ENCODE peak calls at places on chromosomes 6 and 20, in five cellular contexts. One of them, this sample, is unnamed.

GRCh38 chr6:2959909-2960719 is 11.3 kb downstream of the SERPINB6 start:
- DNase-seq in gastrocnemius medialis: no peak
- DNase-seq in esophagus muscularis mucosa: no peak
- DNase-seq in heart right ventricle: no peak
- DNase-seq in uterus: no peak
- DNase-seq in this sample: peak; percentile 79

GRCh38 chr6:166032366-166033171 is 135.1 kb downstream of the TBXT start:
- DNase-seq in heart right ventricle: peak; percentile 69
- DNase-seq in esophagus muscularis mucosa: no peak
- DNase-seq in uterus: peak; percentile 69
- DNase-seq in gastrocnemius medialis: peak; percentile 18
- DNase-seq in this sample: peak; percentile 86

GRCh38 chr6:154841109-154841508 is 107.9 kb downstream of the SCAF8 start:
- DNase-seq in esophagus muscularis mucosa: no peak
- DNase-seq in gastrocnemius medialis: no peak
- DNase-seq in uterus: no peak
- DNase-seq in heart right ventricle: no peak
- DNase-seq in this sample: no peak

GRCh38 chr6:1724124-1724523 is 114.4 kb downstream of the FOXC1 start:
- DNase-seq in heart right ventricle: no peak
- DNase-seq in esophagus muscularis mucosa: no peak
- DNase-seq in gastrocnemius medialis: no peak
- DNase-seq in uterus: no peak
- DNase-seq in this sample: peak; percentile 82

GRCh38 chr20:44750081-44750805 is 4.6 kb downstream of the KCNK15 start:
- DNase-seq in esophagus muscularis mucosa: no peak
- DNase-seq in uterus: no peak
- DNase-seq in gastrocnemius medialis: no peak
- DNase-seq in heart right ventricle: no peak
- DNase-seq in this sample: peak; percentile 80

GRCh38 chr6:149888113-149888512 is 9.8 kb downstream of the RAET1E start:
- DNase-seq in esophagus muscularis mucosa: no peak
- DNase-seq in uterus: no peak
- DNase-seq in heart right ventricle: no peak
- DNase-seq in gastrocnemius medialis: peak; percentile 36
- DNase-seq in this sample: no peak

GRCh38 chr6:52417675-52418111 is 2.4 kb upstream of the EFHC1 start:
- DNase-seq in esophagus muscularis mucosa: no peak
- DNase-seq in heart right ventricle: no peak
- DNase-seq in uterus: no peak
- DNase-seq in gastrocnemius medialis: no peak
- DNase-seq in this sample: no peak

GRCh38 chr6:106069478-106069877 is 16.7 kb upstream of the PRDM1 start:
- DNase-seq in uterus: no peak
- DNase-seq in heart right ventricle: no peak
- DNase-seq in gastrocnemius medialis: no peak
- DNase-seq in esophagus muscularis mucosa: peak; percentile 92
- DNase-seq in this sample: no peak

GRCh38 chr6:143941852-143942627 is 66.0 kb downstream of the PLAGL1 start:
- DNase-seq in esophagus muscularis mucosa: no peak
- DNase-seq in uterus: peak; percentile 25
- DNase-seq in gastrocnemius medialis: no peak
- DNase-seq in heart right ventricle: peak; percentile 48
- DNase-seq in this sample: peak; percentile 95

GRCh38 chr20:23147647-23147963 is 61.5 kb upstream of the CD93 start:
- DNase-seq in gastrocnemius medialis: no peak
- DNase-seq in esophagus muscularis mucosa: no peak
- DNase-seq in uterus: no peak
- DNase-seq in heart right ventricle: no peak
- DNase-seq in this sample: no peak

GRCh38 chr6:21468487-21468886 is 125.1 kb upstream of the SOX4 start:
- DNase-seq in esophagus muscularis mucosa: no peak
- DNase-seq in gastrocnemius medialis: no peak
- DNase-seq in uterus: no peak
- DNase-seq in heart right ventricle: no peak
- DNase-seq in this sample: no peak

GRCh38 chr20:35011589-35012226 is 56.0 kb downstream of the MYH7B start:
- DNase-seq in gastrocnemius medialis: no peak
- DNase-seq in uterus: no peak
- DNase-seq in heart right ventricle: no peak
- DNase-seq in esophagus muscularis mucosa: no peak
- DNase-seq in this sample: no peak
- H3K36me3 ChIP-seq in gastrocnemius medialis: no peaks in the 10 kb centered on the region
- H3K36me3 ChIP-seq in uterus: no peaks in the 10 kb centered on the region
- H3K36me3 ChIP-seq in heart right ventricle: peaks cover 2% of the 10 kb centered on the region
- H3K36me3 ChIP-seq in esophagus muscularis mucosa: peaks cover 97% of the 10 kb centered on the region
- H3K36me3 ChIP-seq in this sample: peaks cover 87% of the 10 kb centered on the region

GRCh38 chr6:159756508-159756907 is 5.3 kb upstream of the ACAT2 start:
- DNase-seq in heart right ventricle: no peak
- DNase-seq in esophagus muscularis mucosa: no peak
- DNase-seq in uterus: no peak
- DNase-seq in gastrocnemius medialis: no peak
- DNase-seq in this sample: no peak
- H3K36me3 ChIP-seq in heart right ventricle: no peaks in the 10 kb centered on the region
- H3K36me3 ChIP-seq in esophagus muscularis mucosa: peaks cover 72% of the 10 kb centered on the region
- H3K36me3 ChIP-seq in uterus: no peaks in the 10 kb centered on the region
- H3K36me3 ChIP-seq in gastrocnemius medialis: no peaks in the 10 kb centered on the region
- H3K36me3 ChIP-seq in this sample: peaks cover 87% of the 10 kb centered on the region

DNA sequence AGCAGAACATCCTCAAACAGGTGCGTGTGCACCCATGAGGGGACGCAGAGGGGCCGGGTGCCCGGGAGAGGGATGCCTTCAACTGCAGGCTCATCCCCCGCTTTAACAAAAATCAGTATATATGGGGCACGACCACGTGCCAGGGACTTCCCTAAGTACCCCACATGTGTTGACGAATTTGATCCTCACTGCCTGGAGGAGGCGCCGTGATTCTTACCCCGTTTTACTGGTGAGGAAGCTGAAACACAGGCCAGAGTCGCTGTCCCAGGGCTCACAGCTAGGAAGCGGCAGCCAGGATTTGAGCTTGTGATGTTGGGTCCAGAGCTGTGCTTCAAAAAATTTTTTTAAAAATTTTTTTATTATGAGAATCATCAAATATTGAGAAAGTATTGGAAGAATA is 44.8 kb downstream of the ITPR3 start:
- DNase-seq in uterus: no peak
- DNase-seq in heart right ventricle: no peak
- DNase-seq in gastrocnemius medialis: no peak
- DNase-seq in esophagus muscularis mucosa: no peak
- DNase-seq in this sample: peak; percentile 69
- H3K36me3 ChIP-seq in uterus: no peaks in the 10 kb centered on the region
- H3K36me3 ChIP-seq in heart right ventricle: no peaks in the 10 kb centered on the region
- H3K36me3 ChIP-seq in gastrocnemius medialis: no peaks in the 10 kb centered on the region
- H3K36me3 ChIP-seq in esophagus muscularis mucosa: peaks cover 82% of the 10 kb centered on the region
- H3K36me3 ChIP-seq in this sample: peaks cover 4% of the 10 kb centered on the region

GRCh38 chr6:158498362-158498761 is 61.5 kb upstream of the TMEM181 start:
- DNase-seq in esophagus muscularis mucosa: no peak
- DNase-seq in uterus: no peak
- DNase-seq in gastrocnemius medialis: no peak
- DNase-seq in heart right ventricle: no peak
- DNase-seq in this sample: no peak

GRCh38 chr6:158502593-158502950 is 57.3 kb upstream of the TMEM181 start:
- DNase-seq in gastrocnemius medialis: no peak
- DNase-seq in uterus: no peak
- DNase-seq in esophagus muscularis mucosa: no peak
- DNase-seq in heart right ventricle: no peak
- DNase-seq in this sample: no peak

GRCh38 chr6:158499601-158500000 is 60.3 kb upstream of the TMEM181 start:
- DNase-seq in uterus: no peak
- DNase-seq in heart right ventricle: no peak
- DNase-seq in esophagus muscularis mucosa: no peak
- DNase-seq in gastrocnemius medialis: no peak
- DNase-seq in this sample: no peak

GRCh38 chr6:158501638-158502592 is 58.0 kb upstream of the TMEM181 start:
- DNase-seq in heart right ventricle: no peak
- DNase-seq in uterus: no peak
- DNase-seq in esophagus muscularis mucosa: no peak
- DNase-seq in gastrocnemius medialis: no peak
- DNase-seq in this sample: peak; percentile 41

DNA sequence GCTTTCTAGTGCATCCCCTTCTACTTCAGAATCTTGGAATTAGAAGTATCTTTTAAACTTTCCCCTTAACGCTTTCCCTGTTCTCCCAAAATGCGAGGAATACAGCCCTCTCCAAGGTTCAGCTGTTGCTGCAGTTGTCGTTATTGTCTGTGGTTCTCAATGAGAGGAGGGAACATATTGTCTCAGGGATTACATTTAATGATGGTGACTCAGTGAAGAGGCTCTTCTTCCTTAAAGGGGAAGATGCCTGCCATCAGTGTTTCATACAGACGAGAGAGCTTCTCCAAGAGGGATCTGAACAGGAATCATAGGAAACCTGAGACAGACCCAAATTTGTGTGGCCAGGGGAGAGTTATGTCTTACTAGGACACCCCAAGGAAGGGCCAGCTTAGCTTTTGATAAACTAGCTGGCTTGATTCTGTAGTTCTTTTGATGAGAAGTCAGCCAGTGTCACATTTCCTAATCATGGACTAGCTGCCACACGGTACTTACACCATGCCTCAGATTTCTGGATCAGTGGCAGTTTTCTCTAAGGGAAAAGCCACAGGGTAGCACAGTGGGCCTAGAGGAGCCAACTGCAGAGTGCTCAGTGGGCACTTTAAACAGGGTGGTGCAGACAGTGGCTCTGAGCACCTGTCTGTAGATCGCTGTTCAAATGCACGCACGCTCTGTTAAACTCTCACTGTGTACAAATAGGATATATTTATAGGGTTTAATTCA is 59.7 kb upstream of the TMEM181 start:
- DNase-seq in heart right ventricle: no peak
- DNase-seq in uterus: no peak
- DNase-seq in esophagus muscularis mucosa: no peak
- DNase-seq in gastrocnemius medialis: no peak
- DNase-seq in this sample: no peak
- H3K36me3 ChIP-seq in heart right ventricle: no peaks in the 10 kb centered on the region
- H3K36me3 ChIP-seq in uterus: no peaks in the 10 kb centered on the region
- H3K36me3 ChIP-seq in esophagus muscularis mucosa: peaks cover 82% of the 10 kb centered on the region
- H3K36me3 ChIP-seq in gastrocnemius medialis: no peaks in the 10 kb centered on the region
- H3K36me3 ChIP-seq in this sample: peaks cover 61% of the 10 kb centered on the region

GRCh38 chr20:47598911-47599745 is 97.4 kb downstream of the NCOA3 start:
- DNase-seq in gastrocnemius medialis: no peak
- DNase-seq in heart right ventricle: no peak
- DNase-seq in uterus: no peak
- DNase-seq in esophagus muscularis mucosa: no peak
- DNase-seq in this sample: no peak

GRCh38 chr20:47591231-47591630 is 89.5 kb downstream of the NCOA3 start:
- DNase-seq in gastrocnemius medialis: no peak
- DNase-seq in esophagus muscularis mucosa: no peak
- DNase-seq in uterus: no peak
- DNase-seq in heart right ventricle: no peak
- DNase-seq in this sample: no peak

GRCh38 chr20:47596003-47596571 is 94.4 kb downstream of the NCOA3 start:
- DNase-seq in uterus: no peak
- DNase-seq in gastrocnemius medialis: no peak
- DNase-seq in esophagus muscularis mucosa: no peak
- DNase-seq in heart right ventricle: no peak
- DNase-seq in this sample: no peak

GRCh38 chr20:47597090-47597489 is 95.4 kb downstream of the NCOA3 start:
- DNase-seq in gastrocnemius medialis: no peak
- DNase-seq in esophagus muscularis mucosa: no peak
- DNase-seq in heart right ventricle: no peak
- DNase-seq in uterus: no peak
- DNase-seq in this sample: no peak

GRCh38 chr20:47594157-47594556 is 92.5 kb downstream of the NCOA3 start:
- DNase-seq in uterus: no peak
- DNase-seq in esophagus muscularis mucosa: no peak
- DNase-seq in heart right ventricle: no peak
- DNase-seq in gastrocnemius medialis: no peak
- DNase-seq in this sample: no peak
- H3K36me3 ChIP-seq in uterus: no peaks in the 10 kb centered on the region
- H3K36me3 ChIP-seq in esophagus muscularis mucosa: no peaks in the 10 kb centered on the region
- H3K36me3 ChIP-seq in heart right ventricle: no peaks in the 10 kb centered on the region
- H3K36me3 ChIP-seq in gastrocnemius medialis: no peaks in the 10 kb centered on the region
- H3K36me3 ChIP-seq in this sample: peaks cover 24% of the 10 kb centered on the region

GRCh38 chr20:37994512-37994911 is 38.7 kb downstream of the TTI1 start:
- DNase-seq in gastrocnemius medialis: peak; percentile 85
- DNase-seq in uterus: no peak
- DNase-seq in heart right ventricle: no peak
- DNase-seq in esophagus muscularis mucosa: no peak
- DNase-seq in this sample: no peak
- H3K36me3 ChIP-seq in gastrocnemius medialis: no peaks in the 10 kb centered on the region
- H3K36me3 ChIP-seq in uterus: no peaks in the 10 kb centered on the region
- H3K36me3 ChIP-seq in heart right ventricle: no peaks in the 10 kb centered on the region
- H3K36me3 ChIP-seq in esophagus muscularis mucosa: peaks cover 61% of the 10 kb centered on the region
- H3K36me3 ChIP-seq in this sample: peaks cover 77% of the 10 kb centered on the region

GRCh38 chr6:89793586-89793985 is 26.0 kb downstream of the MDN1 start:
- DNase-seq in gastrocnemius medialis: peak; percentile 75
- DNase-seq in heart right ventricle: peak; percentile 66
- DNase-seq in uterus: no peak
- DNase-seq in esophagus muscularis mucosa: no peak
- DNase-seq in this sample: no peak

GRCh38 chr6:89792881-89793280 is 26.7 kb downstream of the MDN1 start:
- DNase-seq in gastrocnemius medialis: peak; percentile 40
- DNase-seq in esophagus muscularis mucosa: no peak
- DNase-seq in heart right ventricle: no peak
- DNase-seq in uterus: no peak
- DNase-seq in this sample: peak; percentile 75

GRCh38 chr6:89797317-89797716 is 22.3 kb downstream of the MDN1 start:
- DNase-seq in uterus: no peak
- DNase-seq in esophagus muscularis mucosa: no peak
- DNase-seq in heart right ventricle: no peak
- DNase-seq in gastrocnemius medialis: peak; percentile 48
- DNase-seq in this sample: no peak

GRCh38 chr6:89790403-89790802 is 29.2 kb downstream of the MDN1 start:
- DNase-seq in gastrocnemius medialis: no peak
- DNase-seq in heart right ventricle: no peak
- DNase-seq in esophagus muscularis mucosa: no peak
- DNase-seq in uterus: no peak
- DNase-seq in this sample: no peak

GRCh38 chr6:89794324-89794723 is 25.3 kb downstream of the MDN1 start:
- DNase-seq in heart right ventricle: no peak
- DNase-seq in gastrocnemius medialis: no peak
- DNase-seq in esophagus muscularis mucosa: no peak
- DNase-seq in uterus: no peak
- DNase-seq in this sample: no peak
- H3K36me3 ChIP-seq in heart right ventricle: no peaks in the 10 kb centered on the region
- H3K36me3 ChIP-seq in gastrocnemius medialis: no peaks in the 10 kb centered on the region
- H3K36me3 ChIP-seq in esophagus muscularis mucosa: peaks cover 65% of the 10 kb centered on the region
- H3K36me3 ChIP-seq in uterus: no peaks in the 10 kb centered on the region
- H3K36me3 ChIP-seq in this sample: peaks cover 68% of the 10 kb centered on the region